ENCODE peak calls at places on chromosomes 11 and 22, in ten cellular contexts. P, T, L, Z, F, K, U, N, E and B are unnamed samples. For H3K4me1, the result is how much of the 10 kb centered on the place peaks cover.

GRCh38 chr22:26956346-26956745 is 299.0 kb downstream of the MIAT start:
- DNase-seq in P (no peak), T (no peak), L (no peak), Z (no peak), F (no peak), K (no peak), U (no peak), N (no peak), E (no peak), B (no peak)

GRCh38 chr11:35367491-35367890 is 51.9 kb downstream of the SLC1A2 start:
- DNase-seq in P (no peak), T (peak), L (no peak), Z (no peak), F (no peak), K (no peak), U (no peak), N (no peak), E (no peak), B (no peak)

GRCh38 chr11:46239801-46240061 is 37.7 kb upstream of the CREB3L1 start:
- DNase-seq in P (no peak), T (no peak), L (no peak), Z (no peak), F (no peak), K (no peak), U (no peak), N (no peak), E (no peak), B (no peak)

GRCh38 chr11:27471588-27472397 is 797 bp downstream of the LGR4 start:
- DNase-seq in P (peak), T (peak), L (peak), Z (peak), F (peak), K (peak), U (peak), N (no peak), E (peak), B (peak)

GRCh38 chr11:112226062-112226921 is at the start of gene PTS:
- DNase-seq in P (peak), T (peak), L (peak), Z (peak), F (peak), K (peak), U (peak), N (peak), E (peak), B (peak)

GRCh38 chr22:42261266-42261665 is 9.2 kb downstream of the TCF20 start:
- DNase-seq in P (no peak), T (no peak), L (no peak), Z (no peak), F (no peak), K (no peak), U (no peak), N (no peak), E (no peak), B (no peak)

GRCh38 chr11:117884994-117885393 is 8.5 kb upstream of the FXYD6 start:
- DNase-seq in P (no peak), T (no peak), L (no peak), Z (no peak), F (no peak), K (no peak), U (no peak), N (no peak), E (no peak), B (no peak)

GRCh38 chr11:19311306-19312030 is 70.7 kb upstream of the E2F8 start:
- DNase-seq in P (peak), T (peak), L (peak), Z (peak), F (peak), K (peak), U (peak), N (peak), E (no peak), B (peak)

GRCh38 chr11:9577551-9577950 is 4.1 kb downstream of the WEE1 start:
- DNase-seq in P (no peak), T (no peak), L (no peak), Z (no peak), F (no peak), K (no peak), U (no peak), N (no peak), E (peak), B (no peak)

GRCh38 chr11:8025123-8025522 is 38.0 kb downstream of the EIF3F start:
- DNase-seq in P (peak), T (no peak), L (no peak), Z (no peak), F (no peak), K (no peak), U (no peak), N (no peak), E (no peak), B (no peak)

GRCh38 chr22:38491707-38492348 is 14.3 kb downstream of the DDX17 start:
- DNase-seq in P (no peak), T (no peak), L (no peak), Z (no peak), F (no peak), K (no peak), U (no peak), N (no peak), E (no peak), B (no peak)

GRCh38 chr22:41576877-41577276 is 12.8 kb downstream of the PMM1 start:
- DNase-seq in P (peak), T (no peak), L (peak), Z (no peak), F (peak), K (peak), U (peak), N (peak), E (peak), B (peak)

GRCh38 chr11:33375236-33375635 is 118.1 kb downstream of the HIPK3 start:
- DNase-seq in P (no peak), T (no peak), L (no peak), Z (no peak), F (no peak), K (no peak), U (no peak), N (no peak), E (no peak), B (no peak)

GRCh38 chr22:39316440-39317083 is 2.9 kb downstream of the RPL3 start:
- DNase-seq in P (peak), T (peak), L (peak), Z (peak), F (peak), K (peak), U (peak), N (peak), E (peak), B (peak)

GRCh38 chr11:12604557-12605105 is 69.6 kb upstream of the TEAD1 start:
- DNase-seq in P (no peak), T (no peak), L (no peak), Z (no peak), F (no peak), K (no peak), U (no peak), N (no peak), E (no peak), B (no peak)

GRCh38 chr11:69044111-69045013 is 4.4 kb upstream of the TPCN2 start:
- DNase-seq in P (peak), T (peak), L (peak), Z (peak), F (peak), K (peak), U (peak), N (peak), E (no peak), B (peak)

GRCh38 chr11:24575392-24575791 is 78.5 kb downstream of the LUZP2 start:
- DNase-seq in P (no peak), T (no peak), L (no peak), Z (no peak), F (no peak), K (no peak), U (no peak), N (no peak), E (no peak), B (no peak)

GRCh38 chr11:47943721-47944554 is 36.4 kb upstream of the PTPRJ start:
- DNase-seq in P (no peak), T (no peak), L (no peak), Z (no peak), F (peak), K (no peak), U (no peak), N (no peak), E (no peak), B (no peak)

GRCh38 chr22:20750461-20751184 is 23.3 kb upstream of the SERPIND1 start:
- DNase-seq in P (peak), T (peak), L (peak), Z (peak), F (no peak), K (peak), U (peak), N (no peak), E (no peak), B (peak)

GRCh38 chr11:61969838-61970452 is 2.5 kb upstream of the FTH1 start:
- DNase-seq in P (no peak), T (no peak), L (no peak), Z (no peak), F (no peak), K (no peak), U (no peak), N (peak), E (no peak), B (no peak)
- H3K4me1 ChIP-seq in P (under half), T (under half), L (half or more), Z (half or more), F (under half), K (half or more), U (half or more), N (under half), E (under half), B (under half)

DNA sequence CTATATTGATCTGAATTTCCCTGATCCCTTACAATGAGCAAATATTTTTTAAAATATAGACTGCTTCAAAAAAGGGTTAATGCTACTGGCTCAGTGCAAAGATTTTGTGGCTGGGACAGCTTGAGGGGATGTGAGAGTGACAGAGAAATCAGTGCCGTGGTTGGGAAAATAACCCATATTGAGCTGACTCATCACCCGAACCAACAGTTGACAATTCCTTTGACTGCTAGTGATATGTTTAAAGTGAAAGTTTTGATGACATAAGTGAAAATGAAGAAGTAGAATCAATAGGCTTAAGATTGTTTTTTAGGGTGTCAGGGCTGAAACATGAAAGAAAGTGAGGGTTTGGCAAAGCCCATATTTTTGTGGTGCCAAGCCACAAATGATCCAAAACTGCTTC is 257.1 kb upstream of the TENM4 start:
- DNase-seq in P (no peak), T (no peak), L (no peak), Z (no peak), F (no peak), K (no peak), U (no peak), N (no peak), E (no peak), B (no peak)
- H3K4me3 ChIP-seq in P (no peak), T (no peak), L (no peak), Z (no peak), F (no peak), K (no peak), U (no peak), N (no peak), E (no peak), B (no peak)

GRCh38 chr22:24208012-24208749 is 26.9 kb downstream of the SUSD2 start:
- DNase-seq in P (no peak), T (peak), L (no peak), Z (peak), F (no peak), K (no peak), U (no peak), N (no peak), E (no peak), B (no peak)
- H3K27ac ChIP-seq in P (peak), T (peak), L (peak), Z (peak), F (no peak), K (peak), U (peak), N (no peak), E (no peak), B (no peak)

GRCh38 chr11:77611921-77612320 is 22.2 kb downstream of the AQP11 start:
- DNase-seq in P (no peak), T (no peak), L (no peak), Z (no peak), F (no peak), K (no peak), U (no peak), N (no peak), E (no peak), B (no peak)
- H3K4me1 ChIP-seq in P (under half), T (under half), L (under half), Z (under half), F (under half), K (under half), U (under half), N (under half), E (under half), B (under half)

GRCh38 chr11:62338218-62338617 is 970 bp downstream of the ASRGL1 start:
- DNase-seq in P (no peak), T (no peak), L (no peak), Z (no peak), F (no peak), K (no peak), U (no peak), N (no peak), E (no peak), B (no peak)
- H3K4me3 ChIP-seq in P (peak), T (peak), L (peak), Z (peak), F (peak), K (peak), U (no peak), N (no peak), E (peak), B (no peak)

GRCh38 chr11:17353228-17354021 is 1.8 kb downstream of the NCR3LG1 start:
- DNase-seq in P (peak), T (peak), L (peak), Z (peak), F (peak), K (peak), U (peak), N (peak), E (peak), B (peak)
- H3K27ac ChIP-seq in P (peak), T (peak), L (peak), Z (peak), F (no peak), K (peak), U (peak), N (peak), E (no peak), B (peak)